ENCODE peak calls at places on chromosomes 2 and 18, in eight cellular contexts. B, X, W, Y, E, D, A and Q are unnamed samples.

GRCh38 chr2:145091011-145091744 is 571.3 kb upstream of the ZEB2 start:
- DNase-seq in Y (no peak), X (no peak), D (no peak), A (no peak), W (peak; percentile 88), B (no peak), E (no peak), Q (no peak)

GRCh38 chr18:39057423-39058057 is 1491.9 kb upstream of the CELF4 start:
- DNase-seq in Y (no peak), A (no peak), X (no peak), D (no peak), E (no peak), W (no peak), B (no peak), Q (no peak)

GRCh38 chr2:9657083-9657482 is 26.3 kb upstream of the YWHAQ start:
- DNase-seq in W (no peak), A (no peak), E (no peak), Y (no peak), B (peak; percentile 60), D (no peak), X (no peak), Q (no peak)

GRCh38 chr18:55268146-55268545 is 308.9 kb upstream of the CCDC68 start:
- DNase-seq in Y (no peak), A (no peak), B (no peak), D (peak; percentile 16), E (no peak), X (no peak), W (no peak), Q (no peak)

GRCh38 chr2:43777306-43777926 is 3.6 kb downstream of the DYNC2LI1 start:
- DNase-seq in B (no peak), W (no peak), Y (no peak), X (no peak), A (no peak), E (no peak), D (no peak), Q (no peak)

GRCh38 chr18:9997711-9998110 is 83.9 kb downstream of the VAPA start:
- DNase-seq in W (no peak), X (no peak), E (no peak), B (no peak), D (no peak), Y (no peak), A (no peak), Q (no peak)

GRCh38 chr2:130391872-130392670 is 36.2 kb downstream of the PTPN18 start:
- DNase-seq in D (no peak), X (no peak), E (no peak), Y (no peak), B (no peak), W (peak; percentile 33), A (no peak), Q (no peak)

GRCh38 chr2:80001704-80002103 is 302.8 kb downstream of the LRRTM1 start:
- DNase-seq in Y (no peak), X (no peak), D (no peak), B (no peak), A (no peak), E (no peak), W (peak; percentile 83), Q (no peak)

GRCh38 chr2:137857871-137858270 is 106.4 kb upstream of the HNMT start:
- DNase-seq in Y (peak; percentile 35), A (no peak), X (no peak), E (no peak), B (no peak), D (no peak), W (no peak), Q (no peak)

GRCh38 chr2:174666786-174667369 is 69.3 kb upstream of the WIPF1 start:
- DNase-seq in B (no peak), D (no peak), W (no peak), X (no peak), A (no peak), E (no peak), Y (no peak), Q (no peak)

GRCh38 chr18:9688036-9688741 is 19.9 kb upstream of the RAB31 start:
- DNase-seq in Y (no peak), B (no peak), X (no peak), W (no peak), D (no peak), E (no peak), A (no peak), Q (no peak)